ENCODE peak calls at places on chromosomes 3 and 15, in seven cellular contexts. A is sigmoid colon; E is epithelial cell of proximal tubule; W is heart left ventricle; C is Right ventricle myocardium superior; O is CD4-positive, CD25-positive, alpha-beta regulatory T cell; Y is iris pigment epithelial cell. B is an unnamed sample.

GRCh38 chr15:65612616-65612946 is 1.6 kb upstream of the INTS14 start:
- DNase-seq in A (no peak), E (peak), W (no peak), C (no peak), O (no peak), Y (peak), B (no peak)

GRCh38 chr3:64484289-64484992 is 203.4 kb downstream of the ADAMTS9 start:
- DNase-seq in A (peak), E (peak), W (peak), C (peak), O (peak), Y (peak), B (peak)

GRCh38 chr3:48427630-48427962 is 2.3 kb downstream of the PLXNB1 start:
- DNase-seq in A (no peak), E (no peak), W (peak), C (no peak), O (no peak), Y (no peak), B (peak)

GRCh38 chr3:31241533-31241932 is 291.2 kb upstream of the STT3B start:
- DNase-seq in A (no peak), E (no peak), W (no peak), C (no peak), O (no peak), Y (no peak), B (no peak)

GRCh38 chr3:1696654-1697275 is 401.9 kb upstream of the CNTN4 start:
- DNase-seq in A (no peak), E (no peak), W (no peak), C (no peak), O (no peak), Y (no peak), B (no peak)

GRCh38 chr3:158495503-158495902 is 75.5 kb upstream of the MLF1 start:
- DNase-seq in A (no peak), E (no peak), W (no peak), C (no peak), O (no peak), Y (no peak), B (no peak)

GRCh38 chr15:57538822-57539221 is 52.9 kb upstream of the MYZAP start:
- DNase-seq in A (no peak), E (no peak), W (no peak), C (no peak), O (no peak), Y (no peak), B (no peak)

GRCh38 chr3:30341851-30342250 is 264.6 kb upstream of the TGFBR2 start:
- DNase-seq in A (no peak), E (no peak), W (no peak), C (no peak), O (no peak), Y (no peak), B (no peak)

GRCh38 chr3:127953636-127954035 is 38.6 kb downstream of the KBTBD12 start:
- DNase-seq in A (no peak), E (no peak), W (no peak), C (no peak), O (no peak), Y (no peak), B (no peak)

GRCh38 chr15:78873796-78874761 is 1.4 kb downstream of the MORF4L1 start:
- DNase-seq in A (no peak), E (no peak), W (no peak), C (no peak), O (peak), Y (peak), B (peak)

GRCh38 chr15:74269362-74270035 is 33.4 kb downstream of the CCDC33 start:
- DNase-seq in A (no peak), E (no peak), W (peak), C (no peak), O (no peak), Y (no peak), B (no peak)

GRCh38 chr3:71317749-71318458 is 265.6 kb downstream of the FOXP1 start:
- DNase-seq in A (no peak), E (no peak), W (no peak), C (no peak), O (no peak), Y (peak), B (no peak)

GRCh38 chr3:65233561-65233960 is 545.8 kb upstream of the ADAMTS9 start:
- DNase-seq in A (no peak), E (no peak), W (no peak), C (no peak), O (no peak), Y (peak), B (peak)

GRCh38 chr15:89143503-89144162 is 55.4 kb downstream of the ABHD2 start:
- DNase-seq in A (no peak), E (no peak), W (no peak), C (no peak), O (no peak), Y (peak), B (no peak)

GRCh38 chr15:48929611-48930170 is 34.0 kb downstream of the SHC4 start:
- DNase-seq in A (no peak), E (no peak), W (no peak), C (no peak), O (no peak), Y (no peak), B (no peak)

GRCh38 chr3:184345678-184346144 is 8.3 kb downstream of the FAM131A start:
- DNase-seq in A (no peak), E (peak), W (no peak), C (peak), O (no peak), Y (peak), B (peak)

GRCh38 chr15:43793647-43794046 is 1.5 kb downstream of the SERF2 start:
- DNase-seq in A (no peak), E (no peak), W (no peak), C (no peak), O (no peak), Y (no peak), B (no peak)

GRCh38 chr15:58329781-58330467 is 101.9 kb upstream of the LIPC start:
- DNase-seq in A (no peak), E (no peak), W (no peak), C (no peak), O (no peak), Y (no peak), B (no peak)

GRCh38 chr15:82952156-82953081 is at the start of gene HOMER2:
- DNase-seq in A (no peak), E (no peak), W (no peak), C (peak), O (no peak), Y (peak), B (peak)

GRCh38 chr3:140438736-140439505 is 238.9 kb upstream of the TRIM42 start:
- DNase-seq in A (no peak), E (no peak), W (no peak), C (no peak), O (no peak), Y (no peak), B (no peak)

GRCh38 chr3:139520028-139520737 is 19.4 kb downstream of the RBP1 start:
- DNase-seq in A (no peak), E (no peak), W (no peak), C (no peak), O (no peak), Y (peak), B (no peak)

GRCh38 chr3:127135241-127136023 is 57.5 kb upstream of the PRR23E start:
- DNase-seq in A (no peak), E (no peak), W (peak), C (peak), O (no peak), Y (peak), B (peak)